ENCODE peak calls at places on chromosomes 7 and 10, in four cellular contexts. One of them, this sample, is unnamed.

GRCh38 chr10:17851611-17852010 is 42.5 kb downstream of the MRC1 start:
- DNase-seq in CD8-positive, alpha-beta T cell: no peak
- DNase-seq in fibroblast of the aortic adventitia: no peak
- DNase-seq in WTC11: no peak
- DNase-seq in this sample: no peak

GRCh38 chr7:106056513-106057203 is 55.5 kb downstream of the SYPL1 start:
- DNase-seq in CD8-positive, alpha-beta T cell: peak
- DNase-seq in fibroblast of the aortic adventitia: peak
- DNase-seq in WTC11: peak
- DNase-seq in this sample: peak

GRCh38 chr7:66683770-66684123 is 55.1 kb downstream of the KCTD7 start:
- DNase-seq in CD8-positive, alpha-beta T cell: no peak
- DNase-seq in fibroblast of the aortic adventitia: peak
- DNase-seq in WTC11: no peak
- DNase-seq in this sample: no peak

GRCh38 chr10:6583447-6583846 is 3.4 kb upstream of the PRKCQ start:
- DNase-seq in CD8-positive, alpha-beta T cell: no peak
- DNase-seq in fibroblast of the aortic adventitia: no peak
- DNase-seq in WTC11: no peak
- DNase-seq in this sample: no peak

GRCh38 chr7:22351329-22351692 is 5.6 kb downstream of the RAPGEF5 start:
- DNase-seq in CD8-positive, alpha-beta T cell: no peak
- DNase-seq in fibroblast of the aortic adventitia: no peak
- DNase-seq in WTC11: no peak
- DNase-seq in this sample: no peak

GRCh38 chr7:111736475-111736874 is 174.2 kb upstream of the IMMP2L start:
- DNase-seq in CD8-positive, alpha-beta T cell: no peak
- DNase-seq in fibroblast of the aortic adventitia: peak
- DNase-seq in WTC11: no peak
- DNase-seq in this sample: no peak

GRCh38 chr10:51574248-51575067 is 124.9 kb downstream of the CSTF2T start:
- DNase-seq in CD8-positive, alpha-beta T cell: no peak
- DNase-seq in fibroblast of the aortic adventitia: peak
- DNase-seq in WTC11: no peak
- DNase-seq in this sample: no peak

GRCh38 chr10:100510533-100511308 is 8.9 kb downstream of the SEC31B start:
- DNase-seq in CD8-positive, alpha-beta T cell: peak
- DNase-seq in fibroblast of the aortic adventitia: no peak
- DNase-seq in WTC11: no peak
- DNase-seq in this sample: no peak

GRCh38 chr7:134908289-134908688 is 78.0 kb upstream of the AGBL3 start:
- DNase-seq in CD8-positive, alpha-beta T cell: no peak
- DNase-seq in fibroblast of the aortic adventitia: peak
- DNase-seq in WTC11: no peak
- DNase-seq in this sample: no peak

GRCh38 chr7:123624527-123625183 is 23.0 kb downstream of the ASB15 start:
- DNase-seq in CD8-positive, alpha-beta T cell: peak
- DNase-seq in fibroblast of the aortic adventitia: no peak
- DNase-seq in WTC11: peak
- DNase-seq in this sample: peak

GRCh38 chr10:30062090-30062489 is 2.7 kb upstream of the JCAD start:
- DNase-seq in CD8-positive, alpha-beta T cell: no peak
- DNase-seq in fibroblast of the aortic adventitia: peak
- DNase-seq in WTC11: no peak
- DNase-seq in this sample: no peak

GRCh38 chr10:94102436-94102835 is 108.7 kb downstream of the PLCE1 start:
- DNase-seq in CD8-positive, alpha-beta T cell: no peak
- DNase-seq in fibroblast of the aortic adventitia: no peak
- DNase-seq in WTC11: no peak
- DNase-seq in this sample: no peak

GRCh38 chr7:7970113-7970619 is 1.6 kb downstream of the GLCCI1 start:
- DNase-seq in CD8-positive, alpha-beta T cell: no peak
- DNase-seq in fibroblast of the aortic adventitia: no peak
- DNase-seq in WTC11: no peak
- DNase-seq in this sample: no peak

GRCh38 chr7:121797283-121798037 is 75.5 kb upstream of the PTPRZ1 start:
- DNase-seq in CD8-positive, alpha-beta T cell: no peak
- DNase-seq in fibroblast of the aortic adventitia: peak
- DNase-seq in WTC11: no peak
- DNase-seq in this sample: no peak

GRCh38 chr10:101725843-101726242 is 30.9 kb upstream of the FBXW4 start:
- DNase-seq in CD8-positive, alpha-beta T cell: no peak
- DNase-seq in fibroblast of the aortic adventitia: no peak
- DNase-seq in WTC11: no peak
- DNase-seq in this sample: no peak

GRCh38 chr10:30435068-30435422 is 1.1 kb downstream of the MAP3K8 start:
- DNase-seq in CD8-positive, alpha-beta T cell: no peak
- DNase-seq in fibroblast of the aortic adventitia: peak
- DNase-seq in WTC11: no peak
- DNase-seq in this sample: no peak

GRCh38 chr10:96673318-96674099 is 46.8 kb downstream of the PIK3AP1 start:
- DNase-seq in CD8-positive, alpha-beta T cell: no peak
- DNase-seq in fibroblast of the aortic adventitia: peak
- DNase-seq in WTC11: no peak
- DNase-seq in this sample: peak

GRCh38 chr10:13450078-13450477 is 78.7 kb downstream of the BEND7 start:
- DNase-seq in CD8-positive, alpha-beta T cell: no peak
- DNase-seq in fibroblast of the aortic adventitia: peak
- DNase-seq in WTC11: no peak
- DNase-seq in this sample: no peak

GRCh38 chr7:134755422-134756022 is 23.9 kb upstream of the CALD1 start:
- DNase-seq in CD8-positive, alpha-beta T cell: peak
- DNase-seq in fibroblast of the aortic adventitia: peak
- DNase-seq in WTC11: no peak
- DNase-seq in this sample: peak

GRCh38 chr10:89339860-89340259 is 12.1 kb downstream of the IFIT3 start:
- DNase-seq in CD8-positive, alpha-beta T cell: no peak
- DNase-seq in fibroblast of the aortic adventitia: no peak
- DNase-seq in WTC11: no peak
- DNase-seq in this sample: no peak

GRCh38 chr7:102927303-102927933 is 14.6 kb downstream of the LRRC17 start:
- DNase-seq in CD8-positive, alpha-beta T cell: no peak
- DNase-seq in fibroblast of the aortic adventitia: peak
- DNase-seq in WTC11: no peak
- DNase-seq in this sample: no peak

GRCh38 chr7:96305915-96306314 is 16.0 kb downstream of the SLC25A13 start:
- DNase-seq in CD8-positive, alpha-beta T cell: no peak
- DNase-seq in fibroblast of the aortic adventitia: no peak
- DNase-seq in WTC11: no peak
- DNase-seq in this sample: no peak

GRCh38 chr7:153405704-153406485 is 646.3 kb upstream of the DPP6 start:
- DNase-seq in CD8-positive, alpha-beta T cell: no peak
- DNase-seq in fibroblast of the aortic adventitia: no peak
- DNase-seq in WTC11: no peak
- DNase-seq in this sample: no peak

GRCh38 chr10:25934673-25935139 is 677 bp downstream of the MYO3A start:
- DNase-seq in CD8-positive, alpha-beta T cell: no peak
- DNase-seq in fibroblast of the aortic adventitia: no peak
- DNase-seq in WTC11: peak
- DNase-seq in this sample: peak

GRCh38 chr7:157599491-157599890 is 262.7 kb downstream of the DNAJB6 start:
- DNase-seq in CD8-positive, alpha-beta T cell: no peak
- DNase-seq in fibroblast of the aortic adventitia: no peak
- DNase-seq in WTC11: no peak
- DNase-seq in this sample: no peak

GRCh38 chr10:8071006-8071405 is 16.5 kb downstream of the GATA3 start:
- DNase-seq in CD8-positive, alpha-beta T cell: no peak
- DNase-seq in fibroblast of the aortic adventitia: no peak
- DNase-seq in WTC11: no peak
- DNase-seq in this sample: no peak

GRCh38 chr7:115987486-115987885 is 43.1 kb downstream of the TFEC start:
- DNase-seq in CD8-positive, alpha-beta T cell: no peak
- DNase-seq in fibroblast of the aortic adventitia: no peak
- DNase-seq in WTC11: no peak
- DNase-seq in this sample: no peak

GRCh38 chr10:86138551-86139065 is 228.0 kb downstream of the GRID1 start:
- DNase-seq in CD8-positive, alpha-beta T cell: no peak
- DNase-seq in fibroblast of the aortic adventitia: no peak
- DNase-seq in WTC11: no peak
- DNase-seq in this sample: no peak

GRCh38 chr10:323651-324293 is 188.5 kb downstream of the ZMYND11 start:
- DNase-seq in CD8-positive, alpha-beta T cell: peak
- DNase-seq in fibroblast of the aortic adventitia: peak
- DNase-seq in WTC11: no peak
- DNase-seq in this sample: peak
- TF ChIP-seq CTCF in CD8-positive, alpha-beta T cell: no peak
- TF ChIP-seq CTCF in fibroblast of the aortic adventitia: no peak
- TF ChIP-seq CTCF in WTC11: no peak
- TF ChIP-seq CTCF in this sample: no peak

DNA sequence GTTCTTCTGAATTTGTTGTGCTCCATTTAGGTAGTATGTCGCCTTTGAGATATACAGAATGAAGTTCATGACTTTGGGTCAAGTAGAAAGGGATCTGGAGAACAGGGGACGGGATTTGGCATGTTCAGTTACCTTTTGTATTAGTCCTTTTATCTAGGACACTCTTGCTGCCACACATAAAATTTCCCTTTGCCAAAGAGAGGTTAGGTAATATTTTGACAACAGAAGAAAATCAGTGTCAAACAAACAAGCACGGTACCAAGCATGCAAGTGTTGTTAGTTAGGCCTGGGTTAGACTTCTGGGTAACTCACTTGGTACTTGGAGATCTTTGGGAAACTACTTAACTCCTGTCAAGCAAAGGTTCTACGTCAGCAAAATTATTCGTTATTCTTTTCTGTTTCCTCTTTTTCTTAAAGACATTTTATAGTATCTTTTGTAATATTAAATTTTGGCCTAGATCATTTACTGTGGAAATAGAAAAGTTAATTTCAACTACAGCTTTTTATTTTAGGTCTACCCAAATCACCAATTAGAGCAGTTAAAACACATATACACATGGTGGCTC is 116.7 kb downstream of the PLXDC2 start:
- DNase-seq in CD8-positive, alpha-beta T cell: no peak
- DNase-seq in fibroblast of the aortic adventitia: no peak
- DNase-seq in WTC11: no peak
- DNase-seq in this sample: no peak
- TF ChIP-seq CTCF in CD8-positive, alpha-beta T cell: no peak
- TF ChIP-seq CTCF in fibroblast of the aortic adventitia: no peak
- TF ChIP-seq CTCF in WTC11: no peak
- TF ChIP-seq CTCF in this sample: no peak

DNA sequence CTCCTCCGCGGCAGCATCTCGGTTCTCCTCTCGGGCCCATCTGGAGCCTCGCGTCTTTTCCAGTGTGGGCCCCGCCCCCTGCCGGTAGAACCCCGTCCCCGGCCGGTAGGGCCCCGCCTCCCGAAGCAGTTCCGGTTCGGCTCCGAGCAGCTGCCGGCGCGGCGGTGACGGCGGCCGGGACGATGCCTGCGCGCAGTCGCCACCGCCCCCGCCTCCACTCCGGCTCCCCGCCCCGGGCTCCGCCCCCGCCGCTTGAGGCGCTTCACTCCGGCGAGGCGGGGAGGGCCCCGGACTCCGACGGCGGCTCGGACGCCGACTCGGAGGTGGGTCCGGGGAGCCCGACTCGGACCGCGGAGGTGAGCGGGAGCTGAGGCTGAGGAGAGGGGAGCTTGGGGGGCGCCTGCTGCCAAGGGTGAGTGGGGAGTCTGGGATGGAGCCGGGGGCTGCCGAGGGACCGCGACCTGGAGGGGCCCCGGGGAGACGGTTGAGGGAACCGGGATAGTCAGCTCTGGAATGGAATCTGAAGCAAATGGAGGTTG is at the start of gene SAMD8:
- DNase-seq in CD8-positive, alpha-beta T cell: peak
- DNase-seq in fibroblast of the aortic adventitia: peak
- DNase-seq in WTC11: peak
- DNase-seq in this sample: peak
- TF ChIP-seq CTCF in CD8-positive, alpha-beta T cell: no peak
- TF ChIP-seq CTCF in fibroblast of the aortic adventitia: peak
- TF ChIP-seq CTCF in WTC11: peak
- TF ChIP-seq CTCF in this sample: peak

GRCh38 chr10:125212150-125212809 is 51.9 kb upstream of the CTBP2 start:
- DNase-seq in CD8-positive, alpha-beta T cell: no peak
- DNase-seq in fibroblast of the aortic adventitia: no peak
- DNase-seq in WTC11: no peak
- DNase-seq in this sample: no peak
- TF ChIP-seq CTCF in CD8-positive, alpha-beta T cell: no peak
- TF ChIP-seq CTCF in fibroblast of the aortic adventitia: no peak
- TF ChIP-seq CTCF in WTC11: no peak
- TF ChIP-seq CTCF in this sample: no peak

DNA sequence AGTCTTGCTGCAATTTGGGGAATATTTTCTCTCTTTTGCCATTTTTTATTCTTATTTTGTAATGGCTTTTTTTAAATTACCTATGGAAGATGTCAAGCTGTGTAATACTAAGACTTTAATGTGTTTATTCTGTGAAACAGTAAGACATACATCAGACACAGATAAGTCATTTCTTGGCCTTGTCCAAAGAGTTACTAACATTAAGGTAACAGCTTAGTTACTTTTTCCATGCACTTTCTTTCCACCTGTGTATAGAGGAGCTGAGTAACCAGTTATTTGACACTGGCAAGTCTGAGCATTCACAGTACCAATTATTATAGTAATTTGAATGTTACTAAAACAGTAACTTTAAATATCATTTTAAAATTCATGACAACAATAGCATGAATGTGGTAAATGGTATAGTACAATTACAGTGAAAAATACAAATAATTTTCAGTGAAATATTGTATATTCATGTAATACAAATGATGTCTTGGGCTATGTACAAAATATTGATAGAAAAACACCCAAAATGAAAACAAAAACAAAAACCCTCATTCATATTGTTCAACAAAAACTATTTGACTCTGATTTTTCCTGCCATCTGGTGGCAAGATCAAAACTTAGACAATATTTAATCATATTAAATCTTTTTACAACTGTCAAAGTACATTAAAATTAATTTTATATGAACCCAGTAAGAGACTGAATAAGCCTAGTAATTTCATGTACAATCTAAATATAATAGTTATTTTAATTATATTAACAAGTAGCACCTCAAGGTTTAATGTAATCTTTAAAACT is 259.8 kb upstream of the SEMA3A start:
- DNase-seq in CD8-positive, alpha-beta T cell: no peak
- DNase-seq in fibroblast of the aortic adventitia: peak
- DNase-seq in WTC11: no peak
- DNase-seq in this sample: no peak
- TF ChIP-seq CTCF in CD8-positive, alpha-beta T cell: no peak
- TF ChIP-seq CTCF in fibroblast of the aortic adventitia: peak
- TF ChIP-seq CTCF in WTC11: no peak
- TF ChIP-seq CTCF in this sample: no peak

GRCh38 chr10:70432561-70433263 is 8.8 kb downstream of the NODAL start:
- DNase-seq in CD8-positive, alpha-beta T cell: no peak
- DNase-seq in fibroblast of the aortic adventitia: no peak
- DNase-seq in WTC11: no peak
- DNase-seq in this sample: no peak

GRCh38 chr10:70433581-70434280 is 7.8 kb downstream of the NODAL start:
- DNase-seq in CD8-positive, alpha-beta T cell: no peak
- DNase-seq in fibroblast of the aortic adventitia: no peak
- DNase-seq in WTC11: no peak
- DNase-seq in this sample: no peak

GRCh38 chr10:70432101-70432500 is 9.4 kb downstream of the NODAL start:
- DNase-seq in CD8-positive, alpha-beta T cell: no peak
- DNase-seq in fibroblast of the aortic adventitia: no peak
- DNase-seq in WTC11: no peak
- DNase-seq in this sample: no peak

GRCh38 chr10:70426835-70427234 is 14.6 kb downstream of the NODAL start:
- DNase-seq in CD8-positive, alpha-beta T cell: no peak
- DNase-seq in fibroblast of the aortic adventitia: no peak
- DNase-seq in WTC11: no peak
- DNase-seq in this sample: no peak

GRCh38 chr10:70430489-70431445 is 10.7 kb downstream of the NODAL start:
- DNase-seq in CD8-positive, alpha-beta T cell: no peak
- DNase-seq in fibroblast of the aortic adventitia: peak
- DNase-seq in WTC11: peak
- DNase-seq in this sample: no peak
- TF ChIP-seq CTCF in CD8-positive, alpha-beta T cell: no peak
- TF ChIP-seq CTCF in fibroblast of the aortic adventitia: no peak
- TF ChIP-seq CTCF in WTC11: no peak
- TF ChIP-seq CTCF in this sample: no peak